ENCODE peak calls at places on chromosomes 5 and 9, in five cellular contexts. M is HCT116, P is GM23338, F is keratinocyte, H is PC-9. W is an unnamed sample.

GRCh38 chr5:179135006-179135405 is 74.8 kb downstream of the ZNF354C start:
- DNase-seq in H (no peak), F (no peak), M (no peak), P (no peak), W (no peak)

GRCh38 chr5:142404046-142404477 is 79.2 kb upstream of the SPRY4 start:
- DNase-seq in M (no peak), F (no peak), P (no peak), H (no peak), W (no peak)

GRCh38 chr5:159947708-159948358 is 31.6 kb downstream of the ADRA1B start:
- DNase-seq in H (no peak), P (no peak), M (no peak), F (no peak), W (no peak)

GRCh38 chr5:144390133-144390532 is 219.5 kb downstream of the KCTD16 start:
- DNase-seq in M (no peak), F (no peak), H (no peak), P (peak; percentile 57), W (peak; percentile 14)

GRCh38 chr5:164175083-164175482 is 669.7 kb downstream of the MAT2B start:
- DNase-seq in H (no peak), F (no peak), M (no peak), P (no peak), W (peak; percentile 27)

GRCh38 chr5:137837741-137838389 is 29.8 kb upstream of the MYOT start:
- DNase-seq in P (no peak), M (no peak), F (no peak), H (no peak), W (no peak)

GRCh38 chr5:58012103-58012502 is 447.8 kb downstream of the PLK2 start:
- DNase-seq in M (no peak), P (no peak), H (no peak), F (no peak), W (peak; percentile 6)

GRCh38 chr9:115964710-115965347 is 188.8 kb upstream of the PAPPA start:
- DNase-seq in M (no peak), H (no peak), P (no peak), F (no peak), W (no peak)

GRCh38 chr9:134494905-134495304 is 146.7 kb upstream of the COL5A1 start:
- DNase-seq in F (no peak), M (no peak), H (no peak), P (no peak), W (no peak)

GRCh38 chr5:133365738-133366137 is 246.6 kb downstream of the FSTL4 start:
- DNase-seq in H (no peak), F (no peak), M (no peak), P (no peak), W (no peak)

GRCh38 chr5:173278172-173278571 is 43.2 kb upstream of the NKX2-5 start:
- DNase-seq in P (no peak), F (no peak), M (no peak), H (no peak), W (no peak)

GRCh38 chr9:23750808-23751207 is 75.2 kb downstream of the ELAVL2 start:
- DNase-seq in M (no peak), H (no peak), P (no peak), F (no peak), W (no peak)

GRCh38 chr9:90870646-90871326 is 69.2 kb downstream of the SYK start:
- DNase-seq in H (peak; percentile 32), M (peak; percentile 27), P (peak; percentile 62), F (no peak), W (peak; percentile 59)

GRCh38 chr5:6733411-6734242 is 20.4 kb downstream of the TENT4A start:
- DNase-seq in P (no peak), H (no peak), F (no peak), M (no peak), W (no peak)

GRCh38 chr5:40554794-40555193 is 124.9 kb upstream of the PTGER4 start:
- DNase-seq in H (no peak), M (no peak), P (no peak), F (no peak), W (peak; percentile 40)

GRCh38 chr5:95564450-95564849 is 9.5 kb downstream of the ARSK start:
- DNase-seq in H (no peak), P (no peak), M (no peak), F (no peak), W (no peak)

GRCh38 chr5:12322042-12322441 is 417.8 kb upstream of the CTNND2 start:
- DNase-seq in F (no peak), M (no peak), H (no peak), P (peak; percentile 38), W (no peak)

GRCh38 chr9:128201441-128202369 is 1.5 kb upstream of the DNM1 start:
- DNase-seq in H (no peak), M (no peak), P (no peak), F (no peak), W (no peak)

GRCh38 chr9:64057553-64057952 is 1227.5 kb downstream of the FOXD4L5 start:
- DNase-seq in P (no peak), H (no peak), M (no peak), F (no peak), W (no peak)

GRCh38 chr9:94665606-94666005 is 26.3 kb upstream of the FBP1 start:
- DNase-seq in H (no peak), P (no peak), F (no peak), M (no peak), W (no peak)

GRCh38 chr5:55234171-55234700 is 828 bp upstream of the CCNO start:
- DNase-seq in F (no peak), H (peak; percentile 45), M (peak; percentile 12), P (peak; percentile 56), W (peak; percentile 48)

GRCh38 chr5:1288439-1289335 is 6.2 kb downstream of the TERT start:
- DNase-seq in P (no peak), F (no peak), M (no peak), H (no peak), W (no peak)

GRCh38 chr9:132632426-132632825 is 37.4 kb downstream of the DDX31 start:
- DNase-seq in M (no peak), F (no peak), H (no peak), P (no peak), W (peak; percentile 30)

GRCh38 chr5:179700401-179700918 is 1.7 kb downstream of the CANX start:
- DNase-seq in H (no peak), F (no peak), M (no peak), P (peak; percentile 23), W (no peak)

GRCh38 chr5:41368158-41368557 is 142.2 kb downstream of the PLCXD3 start:
- DNase-seq in H (no peak), P (no peak), F (no peak), M (no peak), W (peak; percentile 34)

GRCh38 chr9:136268776-136269175 is 23.2 kb upstream of the QSOX2 start:
- DNase-seq in H (no peak), F (no peak), P (no peak), M (no peak), W (no peak)

GRCh38 chr5:78295035-78295961 is 800 bp upstream of the AP3B1 start:
- DNase-seq in F (no peak), M (peak; percentile 41), P (peak; percentile 91), H (peak; percentile 55), W (peak; percentile 60)

GRCh38 chr9:2290382-2290781 is 275.2 kb downstream of the SMARCA2 start:
- DNase-seq in H (no peak), P (no peak), F (no peak), M (no peak), W (no peak)

DNA sequence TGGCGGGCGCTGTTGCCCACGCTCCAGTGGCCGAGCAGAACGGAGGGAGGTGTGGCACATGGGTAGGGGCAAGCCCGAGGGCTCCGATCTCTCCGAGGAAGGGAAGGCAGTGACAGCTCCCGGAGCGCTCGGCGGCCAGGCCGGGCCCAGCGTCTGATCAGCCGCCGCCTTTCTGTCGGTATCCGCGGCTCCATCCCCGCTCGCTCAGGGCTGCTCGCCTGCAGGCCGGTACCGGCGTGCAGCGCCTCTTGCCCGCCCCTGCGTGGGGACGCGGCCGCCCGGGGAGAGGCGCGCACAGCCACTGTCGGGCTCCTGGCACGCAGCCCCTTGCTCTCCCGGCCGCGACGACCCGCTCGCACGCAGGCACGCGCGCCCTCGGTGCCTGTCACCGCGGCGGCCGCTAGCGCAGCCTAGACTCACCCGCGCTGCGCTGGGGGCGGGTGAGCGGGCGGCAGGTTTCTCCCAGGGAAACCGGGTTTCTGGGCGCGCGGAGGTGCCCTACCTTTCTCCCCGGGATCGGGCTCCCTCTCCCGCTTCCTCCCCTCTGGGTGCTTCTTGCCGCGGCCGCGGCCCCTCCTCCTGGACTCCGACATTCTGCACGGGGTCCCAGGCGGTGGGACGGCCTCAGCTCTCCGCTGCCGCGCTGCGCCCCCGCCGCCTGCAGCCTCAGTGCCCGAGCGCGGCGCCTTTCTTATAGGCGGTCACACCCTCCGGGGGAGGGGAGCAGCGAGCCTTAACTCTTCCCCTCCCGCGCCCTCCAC is 108.4 kb downstream of the PSD2 start:
- DNase-seq in F (no peak), H (no peak), M (no peak), P (peak; percentile 80), W (no peak)
- TF ChIP-seq EZH2 in F (peak; percentile 90), H (no peak), M (no peak), P (no peak), W (no peak)

GRCh38 chr5:117435203-117435602 is 860.6 kb upstream of the SEMA6A start:
- DNase-seq in M (no peak), F (no peak), P (no peak), H (no peak), W (no peak)
- H3K36me3 ChIP-seq in M (no peaks in the 10 kb centered on the region), F (no peaks in the 10 kb centered on the region), P (no peaks in the 10 kb centered on the region), H (no peaks in the 10 kb centered on the region), W (no peaks in the 10 kb centered on the region)

GRCh38 chr9:14893280-14893679 is 16.9 kb downstream of the FREM1 start:
- DNase-seq in F (no peak), H (no peak), P (no peak), M (no peak), W (no peak)

GRCh38 chr9:14887149-14887548 is 23.1 kb downstream of the FREM1 start:
- DNase-seq in H (no peak), M (no peak), F (no peak), P (no peak), W (no peak)

GRCh38 chr9:14891332-14891731 is 18.9 kb downstream of the FREM1 start:
- DNase-seq in H (no peak), P (no peak), F (no peak), M (no peak), W (no peak)

GRCh38 chr9:14888272-14888671 is 22.0 kb downstream of the FREM1 start:
- DNase-seq in F (no peak), M (no peak), P (no peak), H (no peak), W (no peak)

DNA sequence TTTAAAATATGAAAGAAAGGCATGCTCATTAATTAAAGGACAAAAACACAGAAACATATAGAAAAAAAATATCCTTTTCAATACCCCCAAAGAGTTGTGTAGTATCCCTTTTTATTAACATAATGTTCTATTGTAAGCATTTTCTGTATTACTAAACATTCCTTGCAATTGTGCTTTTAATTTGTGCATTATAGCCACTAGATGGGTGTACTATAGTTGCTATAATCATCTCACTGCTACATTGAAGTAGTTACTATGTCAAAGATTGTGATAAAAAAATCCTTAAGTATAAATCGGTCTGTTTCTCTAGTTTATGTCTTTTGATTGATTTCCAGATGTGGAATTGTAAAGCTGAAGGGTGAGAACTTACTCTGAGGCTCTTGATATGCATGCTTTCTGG is 21.4 kb downstream of the FREM1 start:
- DNase-seq in P (no peak), M (no peak), F (no peak), H (no peak), W (no peak)
- TF ChIP-seq EZH2 in P (no peak), M (no peak), F (no peak), H (no peak), W (no peak)

DNA sequence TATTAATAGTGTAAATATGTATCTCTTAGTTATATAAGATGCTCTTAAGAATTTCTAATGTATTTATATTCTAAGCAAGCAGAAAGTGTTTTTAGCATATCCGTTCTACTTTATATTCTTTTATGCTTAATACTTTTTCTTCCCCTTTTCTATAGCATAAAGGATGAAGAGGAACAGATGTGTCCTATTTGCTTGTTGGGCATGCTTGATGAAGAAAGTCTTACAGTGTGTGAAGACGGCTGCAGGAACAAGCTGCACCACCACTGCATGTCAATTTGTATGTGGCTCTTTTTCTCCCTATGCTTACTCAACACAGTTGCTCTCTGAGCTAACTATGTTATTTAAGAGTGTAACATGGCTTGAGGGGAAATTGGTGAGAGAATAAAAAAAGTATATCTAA is 37.6 kb upstream of the SETD9 start:
- DNase-seq in H (no peak), F (no peak), P (no peak), M (no peak), W (no peak)
- H3K36me3 ChIP-seq in H (peaks cover 68% of the 10 kb centered on the region), F (peaks cover 6% of the 10 kb centered on the region), P (peaks cover 3% of the 10 kb centered on the region), M (peaks cover 12% of the 10 kb centered on the region), W (peaks cover 3% of the 10 kb centered on the region)

W was measured in PC-3.